ENCODE peak calls at places on chromosomes 4 and X, in eight cellular contexts. N is astrocyte of the cerebellum, A is coronary artery, O is heart right ventricle, H is GM06990, J is esophagus squamous epithelium, Y is tibial nerve, S is cardiac fibroblast. Q is an unnamed sample.

GRCh38 chr4:76708986-76709385 is 189.0 kb downstream of the SOWAHB start:
- DNase-seq in N (no peak), A (no peak), O (no peak), H (no peak), J (no peak), Y (no peak), S (no peak), Q (no peak)

GRCh38 chrX:135707880-135708279 is 5.6 kb upstream of the CT45A1 start:
- DNase-seq in N (no peak), A (no peak), O (no peak), H (no peak), J (no peak), Y (no peak), S (no peak), Q (no peak)

GRCh38 chr4:186647821-186648220 is 75.8 kb downstream of the FAT1 start:
- DNase-seq in N (no peak), A (no peak), O (no peak), H (no peak), J (no peak), Y (no peak), S (no peak), Q (no peak)

GRCh38 chr4:133683967-133684366 is 517.6 kb downstream of the PABPC4L start:
- DNase-seq in N (no peak), A (no peak), O (no peak), H (no peak), J (no peak), Y (no peak), S (no peak), Q (no peak)

GRCh38 chrX:147957291-147957690 is 23.8 kb upstream of the FMR1NB start:
- DNase-seq in N (no peak), A (no peak), O (no peak), H (no peak), J (no peak), Y (no peak), S (no peak), Q (no peak)

GRCh38 chrX:129781134-129782014 is 1.6 kb downstream of the SASH3 start:
- DNase-seq in N (no peak), A (no peak), O (peak), H (peak), J (peak), Y (no peak), S (no peak), Q (peak)

GRCh38 chrX:124736553-124737240 is 390.3 kb downstream of the SH2D1A start:
- DNase-seq in N (no peak), A (peak), O (no peak), H (no peak), J (no peak), Y (no peak), S (no peak), Q (no peak)

GRCh38 chr4:146029939-146030710 is 91.5 kb upstream of the ZNF827 start:
- DNase-seq in N (no peak), A (no peak), O (no peak), H (peak), J (no peak), Y (no peak), S (no peak), Q (peak)

GRCh38 chr4:30962949-30963348 is 242.8 kb downstream of the PCDH7 start:
- DNase-seq in N (no peak), A (no peak), O (no peak), H (no peak), J (no peak), Y (no peak), S (no peak), Q (no peak)

GRCh38 chr4:12270546-12270945 is 841.9 kb upstream of the HS3ST1 start:
- DNase-seq in N (no peak), A (no peak), O (no peak), H (no peak), J (no peak), Y (no peak), S (peak), Q (no peak)

GRCh38 chrX:23694606-23695005 is 27.3 kb downstream of the PRDX4 start:
- DNase-seq in N (peak), A (no peak), O (no peak), H (no peak), J (no peak), Y (peak), S (peak), Q (peak)

GRCh38 chrX:47482065-47482511 is 934 bp downstream of the ZNF41 start:
- DNase-seq in N (no peak), A (no peak), O (no peak), H (no peak), J (no peak), Y (no peak), S (no peak), Q (no peak)

GRCh38 chr4:152240232-152240631 is 295.7 kb downstream of the FBXW7 start:
- DNase-seq in N (no peak), A (no peak), O (no peak), H (no peak), J (no peak), Y (no peak), S (no peak), Q (no peak)

GRCh38 chr4:110621839-110622751 is 782 bp downstream of the PITX2 start:
- DNase-seq in N (no peak), A (peak), O (no peak), H (no peak), J (no peak), Y (no peak), S (no peak), Q (no peak)

GRCh38 chr4:5927116-5927515 is 34.2 kb upstream of the CRMP1 start:
- DNase-seq in N (no peak), A (no peak), O (no peak), H (no peak), J (no peak), Y (no peak), S (no peak), Q (no peak)

GRCh38 chr4:179823342-179823741 is 2381.1 kb upstream of the AGA start:
- DNase-seq in N (no peak), A (no peak), O (no peak), H (no peak), J (no peak), Y (no peak), S (no peak), Q (no peak)

GRCh38 chrX:140697618-140698017 is 11.9 kb upstream of the LINC00632 start:
- DNase-seq in N (no peak), A (no peak), O (no peak), H (no peak), J (no peak), Y (no peak), S (no peak), Q (no peak)

GRCh38 chrX:119512145-119512800 is 44.0 kb downstream of the SLC25A5 start:
- DNase-seq in N (peak), A (no peak), O (peak), H (peak), J (no peak), Y (peak), S (peak), Q (no peak)

GRCh38 chr4:91198951-91199350 is 1071.8 kb downstream of the CCSER1 start:
- DNase-seq in N (no peak), A (no peak), O (no peak), H (no peak), J (no peak), Y (no peak), S (no peak), Q (no peak)

GRCh38 chr4:26885912-26886274 is 25.3 kb downstream of the STIM2 start:
- DNase-seq in N (no peak), A (no peak), O (no peak), H (peak), J (peak), Y (no peak), S (no peak), Q (peak)

GRCh38 chr4:95638920-95639501 is 90.2 kb upstream of the UNC5C start:
- DNase-seq in N (no peak), A (no peak), O (no peak), H (no peak), J (no peak), Y (no peak), S (peak), Q (no peak)

GRCh38 chrX:153692611-153693156 is 5.0 kb downstream of the SLC6A8 start:
- DNase-seq in N (no peak), A (no peak), O (no peak), H (no peak), J (no peak), Y (no peak), S (no peak), Q (no peak)

GRCh38 chrX:39688576-39689373 is 409.0 kb downstream of the BCOR start:
- DNase-seq in N (no peak), A (peak), O (peak), H (no peak), J (no peak), Y (peak), S (peak), Q (no peak)

GRCh38 chr4:181372014-181372413 is 871.2 kb upstream of the TENM3 start:
- DNase-seq in N (no peak), A (no peak), O (no peak), H (no peak), J (no peak), Y (no peak), S (no peak), Q (no peak)

GRCh38 chr4:101031971-101032370 is 315.4 kb downstream of the PPP3CA start:
- DNase-seq in N (no peak), A (no peak), O (no peak), H (no peak), J (no peak), Y (no peak), S (no peak), Q (no peak)

GRCh38 chr4:119536572-119537528 is 91.8 kb downstream of the PDE5A start:
- DNase-seq in N (no peak), A (no peak), O (no peak), H (no peak), J (no peak), Y (no peak), S (peak), Q (no peak)

GRCh38 chr4:26420903-26421302 is 69.4 kb downstream of the CCKAR start:
- DNase-seq in N (peak), A (no peak), O (no peak), H (no peak), J (no peak), Y (no peak), S (no peak), Q (no peak)

GRCh38 chr4:157045507-157046127 is 30.3 kb upstream of the GLRB start:
- DNase-seq in N (peak), A (no peak), O (no peak), H (no peak), J (no peak), Y (peak), S (peak), Q (no peak)

GRCh38 chr4:165016971-165017370 is 14.8 kb upstream of the TRIM60 start:
- DNase-seq in N (no peak), A (no peak), O (no peak), H (no peak), J (no peak), Y (no peak), S (no peak), Q (no peak)

GRCh38 chr4:86050516-86050915 is 309.3 kb downstream of the MAPK10 start:
- DNase-seq in N (no peak), A (no peak), O (no peak), H (no peak), J (no peak), Y (no peak), S (peak), Q (no peak)

GRCh38 chr4:92307156-92307555 is 3.4 kb downstream of the GRID2 start:
- DNase-seq in N (no peak), A (no peak), O (no peak), H (no peak), J (no peak), Y (no peak), S (no peak), Q (no peak)

GRCh38 chrX:101394372-101394771 is 3.6 kb downstream of the RPL36A start:
- DNase-seq in N (no peak), A (no peak), O (no peak), H (no peak), J (no peak), Y (no peak), S (no peak), Q (no peak)

GRCh38 chr4:37889849-37890500 is 909 bp upstream of the TBC1D1 start:
- DNase-seq in N (no peak), A (peak), O (peak), H (peak), J (no peak), Y (no peak), S (no peak), Q (no peak)

GRCh38 chr4:9943761-9944160 is 77.5 kb downstream of the SLC2A9 start:
- DNase-seq in N (no peak), A (no peak), O (no peak), H (no peak), J (no peak), Y (no peak), S (no peak), Q (no peak)

GRCh38 chr4:158193171-158193749 is 17.0 kb upstream of the TMEM144 start:
- DNase-seq in N (peak), A (no peak), O (no peak), H (no peak), J (no peak), Y (no peak), S (peak), Q (no peak)

GRCh38 chr4:173537628-173538147 is 7.7 kb upstream of the HAND2 start:
- DNase-seq in N (no peak), A (no peak), O (no peak), H (no peak), J (no peak), Y (no peak), S (no peak), Q (no peak)

GRCh38 chrX:131305926-131306325 is 16.8 kb upstream of the IGSF1 start:
- DNase-seq in N (no peak), A (no peak), O (no peak), H (no peak), J (no peak), Y (no peak), S (no peak), Q (no peak)

GRCh38 chr4:30770049-30770549 is 49.9 kb downstream of the PCDH7 start:
- DNase-seq in N (peak), A (no peak), O (no peak), H (no peak), J (no peak), Y (no peak), S (peak), Q (no peak)

DNA sequence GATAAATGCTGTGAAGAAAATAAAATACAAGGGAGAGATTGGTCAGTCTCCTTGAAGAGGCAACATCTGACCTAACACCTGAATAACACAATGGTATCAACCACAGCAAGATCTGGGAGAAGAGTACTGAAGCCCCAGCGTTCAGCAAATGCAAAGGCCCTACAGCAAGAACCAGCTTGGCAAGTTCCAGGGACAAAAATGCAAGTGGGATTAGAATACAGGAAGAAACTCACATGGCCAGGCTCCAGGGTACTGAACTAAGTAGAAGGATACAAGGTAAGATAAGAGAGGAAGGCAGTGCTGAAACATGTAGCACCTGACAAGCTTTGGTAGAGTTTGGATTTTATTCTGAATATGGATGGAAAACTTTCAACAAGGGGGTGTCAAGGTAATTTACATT is 3.6 kb downstream of the SMIM14 start:
- DNase-seq in N (no peak), A (no peak), O (no peak), H (no peak), J (no peak), Y (no peak), S (no peak), Q (no peak)
- H3K4me3 ChIP-seq in N (no peak), A (peak), O (no peak), H (no peak), J (no peak), Y (no peak), S (no peak), Q (no peak)

GRCh38 chr4:57206172-57206571 is 96.0 kb upstream of the IGFBP7 start:
- DNase-seq in N (no peak), A (no peak), O (no peak), H (no peak), J (no peak), Y (no peak), S (no peak), Q (no peak)

GRCh38 chr4:57214654-57215411 is 104.6 kb upstream of the IGFBP7 start:
- DNase-seq in N (no peak), A (no peak), O (no peak), H (no peak), J (no peak), Y (no peak), S (no peak), Q (no peak)

GRCh38 chr4:57205580-57205979 is 95.4 kb upstream of the IGFBP7 start:
- DNase-seq in N (no peak), A (no peak), O (no peak), H (no peak), J (no peak), Y (no peak), S (no peak), Q (no peak)

GRCh38 chr4:57211131-57211530 is 100.9 kb upstream of the IGFBP7 start:
- DNase-seq in N (no peak), A (no peak), O (no peak), H (no peak), J (no peak), Y (no peak), S (no peak), Q (no peak)
- TF ChIP-seq CTCF in N (no peak), A (no peak), O (no peak), H (no peak), J (no peak), Y (no peak), S (peak), Q (no peak)

DNA sequence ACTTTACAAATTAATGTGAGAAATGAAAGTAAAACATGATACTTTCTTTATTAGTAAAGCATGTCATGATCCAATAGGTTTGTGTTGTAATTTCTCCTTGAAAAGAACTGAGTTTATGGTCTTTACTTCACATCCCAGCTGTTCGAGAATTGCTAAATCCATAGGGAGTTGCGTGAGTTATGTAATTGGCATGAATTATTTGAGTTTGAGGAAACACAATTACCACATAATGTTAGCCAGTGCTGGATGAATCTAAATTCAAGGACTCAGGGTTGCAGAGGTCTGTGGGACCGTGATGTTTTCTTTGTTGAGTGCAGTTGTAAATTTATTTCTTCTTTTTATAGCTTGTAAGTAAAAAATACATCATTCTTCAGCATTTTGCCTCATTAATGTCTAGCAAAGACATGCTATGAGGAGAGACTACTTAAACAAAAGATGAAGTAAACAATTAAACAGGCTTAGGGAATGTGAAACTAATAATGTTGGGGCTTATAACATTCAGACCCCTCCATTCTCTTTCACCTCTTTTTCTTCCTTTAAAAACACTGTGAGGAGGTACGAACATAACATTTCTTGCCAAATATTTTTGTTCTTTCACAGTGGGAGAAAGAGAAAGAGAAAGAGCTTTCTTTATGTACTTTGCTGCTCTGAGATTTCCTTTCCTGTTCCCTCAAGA is 159.7 kb upstream of the ANK2 start:
- DNase-seq in N (no peak), A (no peak), O (no peak), H (no peak), J (no peak), Y (peak), S (peak), Q (no peak)
- H3K4me3 ChIP-seq in N (no peak), A (peak), O (peak), H (peak), J (peak), Y (peak), S (peak), Q (peak)

GRCh38 chrX:17323397-17323796 is 51.6 kb upstream of the NHS start:
- DNase-seq in N (no peak), A (no peak), O (no peak), H (no peak), J (no peak), Y (no peak), S (no peak), Q (no peak)
- TF ChIP-seq CTCF in N (no peak), A (no peak), O (no peak), H (no peak), J (no peak), Y (no peak), S (no peak), Q (no peak)

DNA sequence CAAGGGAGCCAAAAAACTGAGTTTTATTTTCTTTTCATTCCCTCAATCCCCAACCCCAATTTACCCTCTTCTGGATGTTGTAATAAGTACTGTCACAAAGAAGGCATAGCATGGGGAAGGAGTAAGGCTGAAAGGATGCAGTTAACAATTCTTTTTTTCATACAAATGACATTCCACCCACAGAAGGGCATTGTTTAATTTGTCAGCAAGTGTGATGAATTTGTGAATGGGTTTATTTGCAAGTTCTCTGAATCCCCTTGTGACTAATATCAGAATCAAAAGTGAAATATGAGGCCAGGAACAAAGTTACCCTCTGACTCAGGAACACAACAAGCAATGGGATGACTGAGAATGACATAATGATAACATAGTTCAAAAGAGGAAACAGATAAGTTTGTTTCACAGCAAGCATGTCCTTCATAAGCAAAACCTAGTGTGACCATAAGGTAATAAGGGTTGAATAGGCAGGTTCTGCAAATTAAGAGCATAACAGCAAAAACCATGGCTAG is 2.1 kb downstream of the GEMIN8 start:
- DNase-seq in N (no peak), A (no peak), O (no peak), H (peak), J (no peak), Y (no peak), S (peak), Q (peak)
- H3K4me3 ChIP-seq in N (no peak), A (no peak), O (no peak), H (peak), J (no peak), Y (no peak), S (no peak), Q (no peak)

DNA sequence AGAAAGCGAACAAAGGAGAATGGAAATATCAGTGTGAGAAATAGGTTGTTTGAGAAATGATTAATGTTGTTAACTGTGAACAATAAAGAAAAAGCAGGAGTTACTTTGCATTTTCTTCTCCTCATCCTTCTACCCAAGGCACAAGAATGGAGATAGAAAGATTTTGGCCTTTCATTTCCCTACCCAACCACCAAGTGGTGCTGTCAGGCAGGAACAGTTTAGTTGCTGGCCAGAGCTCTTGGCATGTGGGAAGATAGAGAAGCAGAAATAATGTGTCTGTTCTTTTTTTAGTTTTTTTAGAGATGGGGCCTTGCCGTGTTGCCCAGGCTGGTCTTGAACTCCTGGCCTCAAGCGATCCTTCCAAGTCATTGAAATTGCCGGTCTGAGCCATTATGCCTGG is 12.8 kb downstream of the HOPX start:
- DNase-seq in N (no peak), A (no peak), O (no peak), H (no peak), J (no peak), Y (no peak), S (peak), Q (no peak)
- TF ChIP-seq CTCF in N (peak), A (no peak), O (peak), H (peak), J (no peak), Y (no peak), S (peak), Q (peak)

DNA sequence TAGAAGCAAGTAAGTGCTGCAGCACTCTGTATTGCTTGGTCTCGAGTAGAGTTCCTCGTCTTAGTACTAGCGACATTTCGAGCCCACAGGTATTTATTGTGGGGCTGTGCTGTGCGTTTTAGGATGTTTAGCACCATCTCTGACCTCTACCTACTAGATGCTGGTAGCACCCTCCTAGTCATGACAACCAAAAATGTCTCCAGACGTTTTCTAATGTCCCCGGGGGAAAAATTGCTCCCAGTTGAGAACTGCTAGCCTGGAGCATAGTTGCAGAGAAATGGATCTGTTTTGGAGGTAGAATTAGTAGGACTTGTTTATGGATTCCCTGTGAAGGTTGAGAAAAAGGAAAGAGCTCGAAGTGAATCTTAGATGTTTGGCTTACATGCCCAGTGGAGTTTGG is 287.2 kb downstream of the TENM3 start:
- DNase-seq in N (no peak), A (no peak), O (no peak), H (no peak), J (no peak), Y (no peak), S (no peak), Q (no peak)
- H3K4me3 ChIP-seq in N (no peak), A (no peak), O (no peak), H (no peak), J (no peak), Y (no peak), S (no peak), Q (no peak)

Q was measured in GM12864.